ENCODE peak calls at places on chromosomes 6 and 20, in nine cellular contexts. U is body of pancreas, W is lower leg skin, M is adrenal gland, S is tibial nerve, Z is IMR-90, H is stomach, T is heart left ventricle, V is A549. D is an unnamed sample.
A peak's percentile ranks its signal among the peaks of the same experiment; 100 is the strongest.

GRCh38 chr20:32158943-32159660 is 48.4 kb downstream of the PLAGL2 start:
- DNase-seq in U (no peak), Z (no peak), S (no peak), H (no peak), W (no peak), M (no peak), T (no peak), V (no peak), D (no peak)

GRCh38 chr6:151075943-151076555 is 163.7 kb upstream of the AKAP12 start:
- DNase-seq in Z (no peak), U (no peak), H (no peak), M (no peak), V (no peak), W (no peak), T (no peak), S (no peak), D (no peak)

GRCh38 chr6:105041880-105042279 is 85.0 kb downstream of the LIN28B start:
- DNase-seq in V (no peak), W (no peak), Z (no peak), M (no peak), S (no peak), H (no peak), T (no peak), U (no peak), D (no peak)

GRCh38 chr6:168709991-168710390 is 269.0 kb downstream of the SMOC2 start:
- DNase-seq in H (no peak), W (peak; percentile 58), M (no peak), S (no peak), V (no peak), U (no peak), T (no peak), Z (no peak), D (no peak)

GRCh38 chr20:47568019-47568418 is 66.3 kb downstream of the NCOA3 start:
- DNase-seq in V (peak; percentile 62), Z (peak; percentile 90), H (peak; percentile 49), M (peak; percentile 48), T (peak; percentile 41), W (peak; percentile 25), U (peak; percentile 71), S (no peak), D (no peak)

GRCh38 chr6:146191600-146191999 is 162.7 kb downstream of the GRM1 start:
- DNase-seq in H (no peak), W (no peak), M (no peak), V (no peak), T (no peak), Z (no peak), S (no peak), U (no peak), D (no peak)

GRCh38 chr6:16146527-16146955 is 17.7 kb downstream of the MYLIP start:
- DNase-seq in W (no peak), U (peak; percentile 32), M (no peak), V (no peak), T (no peak), S (no peak), H (peak; percentile 70), Z (no peak), D (no peak)

GRCh38 chr20:38973546-38974120 is 11.5 kb downstream of the DHX35 start:
- DNase-seq in V (no peak), S (no peak), U (peak; percentile 56), M (peak; percentile 58), H (peak; percentile 55), Z (peak; percentile 77), W (no peak), T (peak; percentile 73), D (peak; percentile 41)

GRCh38 chr6:24833711-24834386 is 35.1 kb upstream of the ARMH2 start:
- DNase-seq in S (no peak), H (no peak), W (no peak), U (no peak), Z (no peak), T (no peak), M (no peak), V (no peak), D (no peak)

GRCh38 chr6:24838994-24839393 is 40.3 kb upstream of the ARMH2 start:
- DNase-seq in T (no peak), U (no peak), Z (no peak), H (no peak), V (no peak), M (no peak), W (no peak), S (no peak), D (no peak)

GRCh38 chr6:24836116-24836515 is 37.4 kb upstream of the ARMH2 start:
- DNase-seq in W (no peak), S (no peak), T (no peak), M (no peak), H (no peak), U (no peak), Z (no peak), V (no peak), D (no peak)

GRCh38 chr6:24840187-24840586 is 41.5 kb upstream of the ARMH2 start:
- DNase-seq in V (no peak), S (no peak), T (no peak), U (no peak), W (no peak), Z (no peak), H (no peak), M (no peak), D (no peak)

DNA sequence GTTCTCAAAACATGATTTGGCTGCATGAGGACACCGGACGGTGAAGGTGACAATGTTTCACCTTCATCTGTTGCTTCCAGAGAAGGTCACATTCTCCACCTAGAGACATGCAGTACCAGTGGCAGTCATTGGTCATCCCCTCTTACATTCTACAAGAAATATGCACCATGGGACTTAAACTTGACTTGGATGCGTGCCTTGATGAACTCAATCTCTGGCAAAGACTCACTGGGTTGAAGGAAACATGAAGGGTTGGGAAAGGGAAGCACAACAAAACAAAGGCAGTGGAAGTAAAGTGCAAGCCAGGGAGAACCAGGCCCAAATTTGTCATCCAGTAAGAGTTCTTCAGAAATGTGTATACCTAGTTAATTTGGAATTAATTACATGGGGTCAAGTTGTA is 39.4 kb upstream of the ARMH2 start:
- DNase-seq in U (no peak), T (no peak), Z (no peak), V (no peak), S (no peak), H (no peak), W (no peak), M (no peak), D (no peak)
- H3K4me3 ChIP-seq in U (no peak overlapping the region), T (no peak overlapping the region), Z (no peak overlapping the region), V (no peak overlapping the region), S (no peak overlapping the region), H (no peak overlapping the region), W (no peak overlapping the region), M (no peak overlapping the region), D (no peak overlapping the region)

DNA sequence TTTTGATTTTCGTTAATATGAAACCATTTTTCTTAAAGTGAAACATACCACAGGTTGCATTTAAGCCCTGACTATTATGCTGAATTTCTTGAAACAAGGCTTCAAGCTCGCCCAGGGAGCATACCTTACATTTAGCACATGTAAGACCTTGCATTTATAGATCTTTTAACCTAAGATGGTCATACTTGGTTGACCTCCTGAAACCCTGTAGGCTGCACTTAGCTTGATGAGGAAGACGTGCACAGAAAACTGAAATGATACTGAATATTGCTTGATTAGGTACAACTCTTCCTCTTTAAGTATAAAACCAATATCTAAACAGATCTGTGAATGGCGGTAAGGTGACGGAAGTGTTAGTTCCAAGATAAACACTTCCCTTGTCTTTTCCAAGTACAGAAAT is 82.2 kb downstream of the CTNNBL1 start:
- DNase-seq in S (no peak), U (no peak), M (no peak), V (no peak), Z (no peak), W (no peak), T (no peak), H (no peak), D (no peak)
- TF ChIP-seq POLR2A in S (no peak), U (no peak), M (no peak), V (no peak), Z (no peak), W (no peak), T (no peak), H (no peak), D (no peak)

DNA sequence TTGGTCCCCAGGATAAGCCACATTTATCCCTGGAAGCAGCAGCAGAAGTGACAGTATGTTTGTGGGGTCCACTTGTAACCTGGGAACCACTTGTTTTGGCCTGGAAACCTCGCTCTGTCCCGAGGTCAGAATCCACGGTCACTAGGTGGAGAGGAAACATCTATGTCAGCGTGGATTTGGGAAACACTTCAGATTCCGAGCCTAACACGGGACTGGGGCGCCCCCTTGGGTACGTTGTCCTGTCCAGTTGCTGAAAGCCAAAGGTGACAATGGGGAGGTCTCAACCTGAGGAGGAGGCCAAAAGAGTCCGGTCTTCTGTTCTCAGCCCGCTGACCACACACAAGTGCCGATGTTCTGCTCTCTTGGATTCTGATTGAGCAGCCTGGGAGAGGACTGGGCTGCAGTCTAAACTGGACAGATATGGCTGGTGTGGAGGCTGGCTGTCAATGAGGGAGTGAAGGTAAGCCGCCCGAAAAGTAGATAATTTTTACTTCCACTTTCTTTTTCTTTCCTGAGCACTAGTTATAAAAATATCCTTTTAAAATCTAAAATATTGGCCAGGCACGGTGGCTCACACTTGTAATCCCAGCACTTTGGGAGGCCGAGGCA is 4.9 kb upstream of the ZFP57 start:
- DNase-seq in V (no peak), S (no peak), M (no peak), Z (no peak), H (no peak), W (no peak), T (peak; percentile 59), U (no peak), D (no peak)
- TF ChIP-seq CTCF in V (no peak), S (no peak), M (no peak), Z (no peak), H (no peak), W (no peak), T (peak; percentile 27), U (no peak), D (no peak)

GRCh38 chr6:69871107-69871506 is 4.8 kb downstream of the COL19A1 start:
- DNase-seq in U (no peak), S (no peak), W (no peak), H (no peak), V (no peak), T (no peak), M (no peak), Z (no peak), D (no peak)

GRCh38 chr6:69866351-69867074 is at the start of gene COL19A1:
- DNase-seq in W (no peak), S (no peak), V (no peak), M (no peak), T (peak; percentile 40), Z (no peak), H (no peak), U (peak; percentile 50), D (no peak)

GRCh38 chr6:69868961-69869360 is 2.6 kb downstream of the COL19A1 start:
- DNase-seq in M (no peak), W (no peak), Z (no peak), V (no peak), T (no peak), H (no peak), U (no peak), S (no peak), D (no peak)

GRCh38 chr6:69867075-69867911 is 937 bp downstream of the COL19A1 start:
- DNase-seq in U (peak; percentile 74), H (peak; percentile 62), T (peak; percentile 73), M (peak; percentile 49), W (peak; percentile 87), V (peak; percentile 5), Z (peak; percentile 0), S (no peak), D (peak; percentile 63)

DNA sequence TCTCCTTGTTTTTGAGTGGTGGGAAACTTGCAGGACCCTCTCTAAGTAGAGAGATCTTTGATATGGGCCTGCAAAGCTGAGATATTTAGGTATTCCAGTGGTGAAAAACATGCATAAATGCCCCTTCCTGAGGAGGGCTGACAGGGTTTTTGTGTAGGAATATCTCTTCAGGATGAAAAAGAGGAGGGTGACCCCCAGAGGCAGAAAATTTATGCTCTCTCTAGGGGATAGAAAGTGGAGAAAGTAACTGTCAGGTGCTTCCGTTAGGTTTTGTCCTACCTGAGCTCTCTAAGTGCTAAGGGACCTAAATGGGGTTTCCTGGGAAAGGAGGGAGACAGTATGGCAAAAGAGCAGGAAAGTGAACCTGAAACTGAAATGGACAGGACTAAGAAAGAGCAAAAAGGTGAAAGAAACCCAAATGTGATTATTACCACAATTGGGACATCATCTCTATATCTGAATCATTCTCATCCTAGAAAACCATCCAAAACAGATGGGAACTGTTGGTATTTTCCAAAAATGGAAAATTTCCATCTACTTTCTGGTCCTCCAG is 2.0 kb downstream of the COL19A1 start:
- DNase-seq in V (no peak), U (no peak), S (no peak), Z (no peak), M (no peak), H (no peak), T (no peak), W (no peak), D (no peak)
- H3K4me3 ChIP-seq in V (no peak overlapping the region), U (no peak overlapping the region), S (no peak overlapping the region), Z (no peak overlapping the region), M (no peak overlapping the region), H (peak overlapping the region; percentile 63), T (no peak overlapping the region), W (no peak overlapping the region), D (no peak overlapping the region)